ENCODE peak calls at places on chromosomes 6 and 20, in eight cellular contexts. O is HCT116, T is upper lobe of left lung, P is Peyer's patch, G is H1, A is transverse colon, E is stomach, J is IMR-90. N is an unnamed sample.

GRCh38 chr6:166087848-166088247 is 79.8 kb downstream of the TBXT start:
- DNase-seq in P (no peak), O (no peak), E (no peak), J (no peak), G (no peak), T (no peak), A (no peak), N (no peak)

GRCh38 chr6:124090491-124090890 is 286.8 kb downstream of the NKAIN2 start:
- DNase-seq in G (no peak), P (no peak), E (no peak), T (no peak), A (no peak), O (no peak), J (no peak), N (no peak)

GRCh38 chr6:137415127-137415833 is 78.9 kb downstream of the OLIG3 start:
- DNase-seq in J (peak; percentile 53), E (peak; percentile 65), O (peak; percentile 28), G (no peak), P (peak; percentile 79), A (peak; percentile 54), T (peak; percentile 72), N (peak; percentile 21)

GRCh38 chr20:50258790-50259483 is 68.3 kb downstream of the CEBPB start:
- DNase-seq in O (no peak), J (no peak), G (no peak), T (no peak), E (no peak), P (no peak), A (no peak), N (no peak)

GRCh38 chr6:30483677-30484279 is 5.5 kb upstream of the HLA-E start:
- DNase-seq in J (peak; percentile 74), P (peak; percentile 74), G (no peak), O (peak; percentile 54), A (no peak), T (no peak), E (no peak), N (peak; percentile 76)

GRCh38 chr6:52352239-52353008 is 9.5 kb upstream of the PAQR8 start:
- DNase-seq in O (peak; percentile 82), P (no peak), G (no peak), J (peak; percentile 98), E (peak; percentile 47), T (peak; percentile 77), A (peak; percentile 41), N (no peak)

GRCh38 chr20:25695532-25696383 is 895 bp downstream of the ZNF337 start:
- DNase-seq in O (no peak), P (no peak), A (peak; percentile 22), E (no peak), J (no peak), T (no peak), G (no peak), N (peak; percentile 44)

GRCh38 chr6:82570083-82570482 is 206.5 kb downstream of the TPBG start:
- DNase-seq in G (no peak), J (no peak), E (no peak), P (no peak), T (no peak), A (no peak), O (no peak), N (no peak)

GRCh38 chr6:100880149-100880900 is 804 bp downstream of the ASCC3 start:
- DNase-seq in J (peak; percentile 25), O (no peak), T (no peak), P (no peak), A (no peak), G (no peak), E (no peak), N (peak; percentile 31)

GRCh38 chr20:47546184-47547033 is 44.7 kb downstream of the NCOA3 start:
- DNase-seq in P (no peak), O (no peak), E (no peak), J (peak; percentile 96), G (no peak), A (no peak), T (peak; percentile 45), N (no peak)

GRCh38 chr6:41966961-41967311 is 25.3 kb upstream of the CCND3 start:
- DNase-seq in A (no peak), T (peak; percentile 20), E (no peak), J (peak; percentile 58), P (no peak), G (no peak), O (peak; percentile 80), N (peak; percentile 27)

GRCh38 chr6:13846841-13847240 is 32.5 kb upstream of the MCUR1 start:
- DNase-seq in J (no peak), G (no peak), O (peak; percentile 35), A (no peak), P (no peak), T (no peak), E (no peak), N (no peak)

GRCh38 chr20:38275815-38276550 is 15.4 kb upstream of the KIAA1755 start:
- DNase-seq in P (no peak), J (peak; percentile 96), E (no peak), T (peak; percentile 38), O (no peak), A (no peak), G (no peak), N (no peak)

GRCh38 chr6:144305985-144306384 is 20.9 kb downstream of the UTRN start:
- DNase-seq in E (no peak), J (peak; percentile 79), T (no peak), O (no peak), A (no peak), G (no peak), P (no peak), N (no peak)

GRCh38 chr6:131948692-131949614 is 2.2 kb downstream of the CCN2 start:
- DNase-seq in A (no peak), T (no peak), P (no peak), E (no peak), G (no peak), O (no peak), J (peak; percentile 92), N (no peak)
- TF ChIP-seq POLR2A in A (no peak), T (peak; percentile 20), P (no peak), E (no peak), G (peak; percentile 58), O (no peak), J (peak; percentile 76), N (no peak)

GRCh38 chr6:152184573-152185157 is 377.2 kb downstream of the ESR1 start:
- DNase-seq in J (no peak), E (no peak), O (no peak), P (no peak), T (no peak), A (no peak), G (no peak), N (no peak)
- TF ChIP-seq POLR2A in J (no peak), E (no peak), O (no peak), P (no peak), T (no peak), A (no peak), G (no peak), N (no peak)

GRCh38 chr20:57394087-57395082 is 3.2 kb downstream of the RBM38 start:
- DNase-seq in E (no peak), T (no peak), J (no peak), A (no peak), G (no peak), P (peak; percentile 42), O (no peak), N (no peak)

GRCh38 chr20:57396212-57396611 is 5.0 kb downstream of the RBM38 start:
- DNase-seq in E (no peak), P (peak; percentile 41), A (no peak), O (no peak), G (no peak), J (no peak), T (no peak), N (no peak)

GRCh38 chr20:57396638-57397003 is 5.4 kb downstream of the RBM38 start:
- DNase-seq in E (no peak), O (no peak), J (no peak), A (no peak), T (no peak), G (no peak), P (no peak), N (no peak)

GRCh38 chr20:57397004-57397692 is 6.0 kb downstream of the RBM38 start:
- DNase-seq in O (no peak), A (no peak), T (no peak), G (no peak), E (no peak), P (no peak), J (no peak), N (no peak)

DNA sequence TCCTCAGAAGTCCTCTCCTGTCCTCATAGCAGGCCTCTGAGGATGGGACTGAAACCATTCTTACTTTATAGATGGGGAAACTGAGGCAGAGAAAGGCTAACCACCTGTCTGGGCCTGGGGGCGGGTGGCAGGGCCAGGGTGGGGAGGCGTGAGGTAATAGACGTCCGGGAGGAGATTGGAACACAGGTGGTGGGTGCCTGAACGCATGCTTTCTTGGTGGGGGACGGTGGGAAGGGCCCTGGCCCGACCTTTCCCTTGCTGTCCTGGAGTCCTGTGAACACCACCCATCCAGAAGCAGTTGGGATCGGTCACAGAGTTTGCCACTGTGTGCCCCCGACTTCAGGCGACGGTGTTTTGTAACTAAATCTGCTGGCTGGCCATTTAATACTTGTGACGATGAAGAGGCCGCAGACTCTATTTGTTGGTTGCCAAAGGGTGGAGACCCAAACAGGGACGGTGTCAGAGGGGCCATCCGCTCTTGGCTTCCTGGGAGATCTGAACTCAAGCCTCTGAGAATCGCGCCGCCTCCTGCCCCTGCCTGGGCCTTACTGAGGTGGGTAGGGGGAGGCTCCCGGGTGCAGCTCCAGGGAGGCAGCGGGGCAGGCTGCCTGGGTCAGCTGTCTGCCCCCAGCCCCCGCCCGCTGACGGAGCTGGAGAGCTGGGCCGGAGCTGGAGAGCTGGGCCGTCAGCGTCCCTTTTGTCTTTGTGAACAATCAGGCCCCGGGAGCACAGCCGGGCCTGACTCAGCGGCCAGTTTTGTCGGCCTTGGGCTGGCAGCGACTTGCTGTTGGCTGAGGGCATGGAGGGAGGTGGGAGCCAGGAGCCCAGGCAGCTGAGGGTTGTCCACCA is 4.1 kb downstream of the RBM38 start:
- DNase-seq in E (peak; percentile 73), O (no peak), A (peak; percentile 38), P (peak; percentile 48), T (no peak), G (no peak), J (peak; percentile 53), N (no peak)
- TF ChIP-seq POLR2A in E (no peak), O (no peak), A (no peak), P (no peak), T (no peak), G (no peak), J (no peak), N (no peak)

DNA sequence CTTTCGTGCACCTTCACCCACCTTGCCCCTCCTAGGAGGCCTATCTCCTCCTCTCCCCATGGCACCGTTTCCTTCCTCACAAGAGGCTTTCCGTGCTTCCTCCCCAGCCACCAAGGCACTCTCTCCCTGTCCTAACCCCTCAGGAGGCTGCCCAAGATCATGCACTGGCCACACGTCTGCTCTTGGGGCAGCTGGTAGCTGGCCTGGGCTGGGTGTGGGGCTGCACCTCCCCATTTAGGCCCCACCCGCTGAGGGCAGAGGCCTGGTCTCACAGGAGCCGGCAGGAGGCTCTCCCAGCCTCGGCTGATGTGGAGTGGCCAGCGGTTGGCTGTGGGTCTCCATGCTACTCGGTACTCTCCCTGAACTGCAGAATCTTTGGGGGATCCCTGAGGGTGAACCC is 13.6 kb downstream of the NOL4L start:
- DNase-seq in O (no peak), A (no peak), G (no peak), E (no peak), T (no peak), P (no peak), J (no peak), N (peak; percentile 50)
- TF ChIP-seq POLR2A in O (no peak), A (no peak), G (no peak), E (no peak), T (no peak), P (no peak), J (no peak), N (no peak)